ENCODE peak calls at places on chromosomes 16 and 17, in eight cellular contexts. N is astrocyte of the cerebellum; F is H4; W is amniotic stem cell; C is stimulated activated CD8-positive, alpha-beta memory T cell treated with anti-CD3 and anti-CD28 coated beads, Interleukin-4, amount 100 ng/mL, for 4 hours; Q is Right ventricle myocardium superior; P is stimulated activated naive B cell treated with anti-CD40 and anti-IgM and Interleukin-4, amounts not matched to agents 10 μg/mL and 1 μg/mL and 100 μg/mL, for 72 hours; A is stimulated activated CD4-positive, alpha-beta T cell treated with anti-CD3 and anti-CD28 coated beads, Interleukin-1b, Interleukin-23, amount 100 ng/mL, for 48 hours. H is an unnamed sample.

GRCh38 chr16:2954228-2954627 is 9.8 kb upstream of the KREMEN2 start:
- DNase-seq in A (no peak), W (no peak), Q (no peak), C (no peak), N (no peak), P (no peak), F (no peak), H (no peak)

GRCh38 chr17:78661092-78661770 is 84.0 kb upstream of the DNAH17 start:
- DNase-seq in A (no peak), F (peak), Q (no peak), C (no peak), W (no peak), N (peak), P (no peak), H (no peak)

GRCh38 chr17:413706-414440 is 61.3 kb upstream of the RPH3AL start:
- DNase-seq in F (no peak), W (no peak), Q (no peak), C (no peak), N (no peak), P (no peak), A (no peak), H (no peak)

GRCh38 chr16:84406006-84406963 is 37.9 kb downstream of the ATP2C2 start:
- DNase-seq in P (no peak), A (no peak), W (no peak), F (no peak), Q (no peak), C (no peak), N (no peak), H (no peak)

GRCh38 chr17:66726846-66727245 is 108.1 kb upstream of the CACNG5 start:
- DNase-seq in C (no peak), Q (no peak), P (no peak), W (no peak), F (no peak), A (no peak), N (no peak), H (no peak)

GRCh38 chr17:68391561-68392268 is 65.6 kb downstream of the WIPI1 start:
- DNase-seq in Q (no peak), F (no peak), N (no peak), C (no peak), P (no peak), W (no peak), A (no peak), H (no peak)

GRCh38 chr17:57819273-57819672 is 30.6 kb downstream of the MRPS23 start:
- DNase-seq in N (no peak), F (no peak), P (no peak), A (no peak), W (no peak), C (no peak), Q (no peak), H (no peak)

GRCh38 chr16:9192746-9193145 is 101.3 kb downstream of the HAPSTR1 start:
- DNase-seq in P (no peak), C (no peak), F (peak), A (no peak), N (no peak), Q (no peak), W (no peak), H (no peak)

GRCh38 chr16:86061318-86061695 is 162.3 kb downstream of the IRF8 start:
- DNase-seq in C (no peak), P (no peak), W (no peak), N (no peak), Q (no peak), A (no peak), F (no peak), H (no peak)

GRCh38 chr17:63423251-63423950 is 22.7 kb downstream of the CYB561 start:
- DNase-seq in Q (no peak), W (no peak), F (no peak), N (no peak), P (no peak), C (no peak), A (no peak), H (no peak)

GRCh38 chr16:77499373-77500285 is 64.8 kb upstream of the ADAMTS18 start:
- DNase-seq in N (peak), C (no peak), A (no peak), W (no peak), Q (peak), F (peak), P (no peak), H (no peak)

GRCh38 chr16:11535494-11535893 is 51.2 kb downstream of the LITAF start:
- DNase-seq in N (no peak), C (no peak), W (no peak), A (no peak), Q (no peak), F (no peak), P (no peak), H (no peak)

GRCh38 chr17:10513284-10514067 is 4.9 kb downstream of the MYH1 start:
- DNase-seq in C (no peak), F (peak), A (no peak), Q (no peak), N (peak), W (no peak), P (no peak), H (no peak)

GRCh38 chr17:20825539-20825938 is 217.3 kb downstream of the USP22 start:
- DNase-seq in N (no peak), F (no peak), A (no peak), Q (no peak), C (no peak), P (no peak), W (no peak), H (no peak)

GRCh38 chr17:35743911-35744328 is 9.1 kb downstream of the GAS2L2 start:
- DNase-seq in A (no peak), C (no peak), P (no peak), F (no peak), N (peak), W (no peak), Q (no peak), H (no peak)

GRCh38 chr17:62757518-62757951 is 50.6 kb downstream of the MARCHF10 start:
- DNase-seq in A (no peak), W (no peak), F (no peak), P (no peak), Q (no peak), C (no peak), N (no peak), H (no peak)

GRCh38 chr17:42107597-42108576 is 4.6 kb downstream of the DHX58 start:
- DNase-seq in C (peak), W (no peak), A (peak), P (peak), N (no peak), Q (peak), F (no peak), H (no peak)

GRCh38 chr17:73068322-73069153 is 23.9 kb downstream of the SLC39A11 start:
- DNase-seq in F (no peak), P (no peak), N (peak), W (no peak), C (no peak), Q (no peak), A (no peak), H (no peak)

GRCh38 chr17:79044462-79044861 is 20.5 kb downstream of the C1QTNF1 start:
- DNase-seq in A (no peak), W (no peak), N (no peak), Q (no peak), C (no peak), P (no peak), F (no peak), H (no peak)

GRCh38 chr17:8166731-8167130 is 4.0 kb upstream of the VAMP2 start:
- DNase-seq in W (no peak), A (no peak), Q (no peak), C (no peak), P (no peak), N (no peak), F (no peak), H (no peak)

GRCh38 chr16:84941916-84942315 is 69.4 kb downstream of the ZDHHC7 start:
- DNase-seq in C (no peak), W (no peak), N (no peak), Q (no peak), F (peak), P (no peak), A (no peak), H (no peak)

GRCh38 chr17:45294506-45294905 is 22.3 kb downstream of the MAP3K14 start:
- DNase-seq in P (no peak), N (peak), Q (peak), C (no peak), W (peak), A (no peak), F (peak), H (no peak)

GRCh38 chr16:48525201-48526057 is 84.6 kb downstream of the N4BP1 start:
- DNase-seq in W (no peak), A (no peak), P (no peak), Q (peak), C (no peak), N (no peak), F (no peak), H (no peak)

GRCh38 chr16:82715833-82716232 is 89.1 kb downstream of the CDH13 start:
- DNase-seq in C (no peak), N (no peak), F (no peak), W (no peak), Q (peak), A (no peak), P (no peak), H (no peak)

GRCh38 chr17:82879241-82879640 is 39.4 kb upstream of the ZNF750 start:
- DNase-seq in N (no peak), F (no peak), W (no peak), A (no peak), C (no peak), Q (peak), P (no peak), H (no peak)

GRCh38 chr17:32688221-32688620 is 188.7 kb downstream of the MYO1D start:
- DNase-seq in C (no peak), F (no peak), A (no peak), W (no peak), Q (no peak), P (no peak), N (no peak), H (no peak)

GRCh38 chr16:30075503-30076275 is at the start of gene PPP4C:
- DNase-seq in C (peak), F (peak), A (peak), W (peak), P (peak), Q (peak), N (peak), H (peak)

GRCh38 chr16:55655709-55656694 is at the start of gene SLC6A2:
- DNase-seq in W (no peak), N (no peak), Q (peak), A (no peak), F (no peak), C (no peak), P (no peak), H (no peak)

GRCh38 chr17:78541488-78542237 is 35.5 kb downstream of the DNAH17 start:
- DNase-seq in W (no peak), Q (no peak), N (no peak), A (no peak), P (no peak), C (no peak), F (peak), H (no peak)

GRCh38 chr16:76294691-76295214 is 17.6 kb downstream of the CNTNAP4 start:
- DNase-seq in W (no peak), C (no peak), A (no peak), F (no peak), Q (no peak), P (no peak), N (no peak), H (no peak)

GRCh38 chr16:46690281-46691178 is 1.1 kb downstream of the ORC6 start:
- DNase-seq in F (no peak), N (no peak), A (no peak), W (no peak), Q (no peak), P (no peak), C (no peak), H (no peak)

GRCh38 chr17:4497101-4497824 is 1.4 kb upstream of the SPNS2 start:
- DNase-seq in P (peak), C (no peak), A (no peak), N (no peak), W (no peak), F (no peak), Q (no peak), H (no peak)

GRCh38 chr17:48125829-48126612 is 18.5 kb downstream of the SNX11 start:
- DNase-seq in N (no peak), P (no peak), Q (no peak), C (no peak), W (no peak), A (no peak), F (no peak), H (no peak)

GRCh38 chr16:19135896-19136438 is 22.2 kb downstream of the ITPRIPL2 start:
- DNase-seq in C (no peak), F (no peak), P (no peak), A (no peak), N (no peak), W (no peak), Q (peak), H (no peak)

GRCh38 chr17:81713556-81714411 is 1.7 kb downstream of the SLC25A10 start:
- DNase-seq in W (no peak), F (no peak), Q (no peak), N (no peak), C (no peak), A (no peak), P (no peak), H (no peak)

GRCh38 chr17:81298325-81298990 is 3.4 kb upstream of the SLC38A10 start:
- DNase-seq in C (no peak), W (no peak), A (no peak), N (no peak), P (no peak), Q (no peak), F (no peak), H (no peak)

GRCh38 chr17:47978324-47978723 is 7.4 kb downstream of the CDK5RAP3 start:
- DNase-seq in W (peak), C (no peak), P (peak), A (peak), N (no peak), Q (peak), F (peak), H (no peak)

GRCh38 chr17:78933025-78933958 is 8.1 kb upstream of the TIMP2 start:
- DNase-seq in A (peak), F (peak), N (peak), P (peak), W (peak), Q (peak), C (no peak), H (peak)